ENCODE peak calls at places on chromosomes 11 and 22, in four cellular contexts. I, P, M and T are unnamed samples.

GRCh38 chr22:44369241-44369652 is 56.5 kb upstream of the SHISAL1 start:
- DNase-seq in M (no peak), P (peak; percentile 16), I (no peak), T (no peak)

GRCh38 chr11:62116458-62116857 is 7.4 kb upstream of the INCENP start:
- DNase-seq in I (no peak), P (peak; percentile 13), M (no peak), T (no peak)

GRCh38 chr11:113603277-113604059 is 102.6 kb downstream of the TMPRSS5 start:
- DNase-seq in M (no peak), P (no peak), I (no peak), T (no peak)

GRCh38 chr11:71446942-71447688 is 1.1 kb downstream of the DHCR7 start:
- DNase-seq in M (no peak), P (no peak), I (peak; percentile 73), T (no peak)

GRCh38 chr11:130473795-130474377 is 25.4 kb downstream of the ADAMTS15 start:
- DNase-seq in P (no peak), I (no peak), M (no peak), T (no peak)

GRCh38 chr11:108793611-108794010 is 128.7 kb downstream of the DDX10 start:
- DNase-seq in I (no peak), M (no peak), P (no peak), T (no peak)

GRCh38 chr11:13375798-13376197 is 87.2 kb downstream of the BTBD10 start:
- DNase-seq in P (no peak), I (no peak), M (no peak), T (no peak)

GRCh38 chr11:78809931-78810481 is 235.3 kb upstream of the NARS2 start:
- DNase-seq in P (no peak), M (no peak), I (no peak), T (no peak)

GRCh38 chr22:21624120-21624879 is 5.5 kb downstream of the YDJC start:
- DNase-seq in P (peak; percentile 91), M (no peak), I (no peak), T (peak; percentile 62)

GRCh38 chr22:24937114-24937513 is 9.4 kb downstream of the LHFPL7 start:
- DNase-seq in M (no peak), I (peak; percentile 24), P (no peak), T (peak; percentile 57)

GRCh38 chr11:70156291-70157037 is 46.6 kb upstream of the FADD start:
- DNase-seq in M (no peak), P (no peak), I (no peak), T (no peak)
- TF ChIP-seq FOXK2 in M (no peak), P (no peak), I (no peak), T (no peak)

GRCh38 chr11:67315325-67315909 is 12.1 kb downstream of the SSH3 start:
- DNase-seq in M (no peak), P (peak; percentile 0), I (no peak), T (peak; percentile 2)
- TF ChIP-seq FOXK2 in M (no peak), P (no peak), I (no peak), T (no peak)

GRCh38 chr11:33912405-33913361 is 20.8 kb upstream of the LMO2 start:
- DNase-seq in I (no peak), M (peak; percentile 82), P (peak; percentile 72), T (no peak)
- TF ChIP-seq FOXK2 in I (no peak), M (peak; percentile 18), P (no peak), T (no peak)

GRCh38 chr11:16322190-16322589 is 34.2 kb downstream of the SOX6 start:
- DNase-seq in P (no peak), I (no peak), M (no peak), T (no peak)

GRCh38 chr11:16321148-16321547 is 35.2 kb downstream of the SOX6 start:
- DNase-seq in M (no peak), P (no peak), I (no peak), T (no peak)

GRCh38 chr11:16326679-16327297 is 29.6 kb downstream of the SOX6 start:
- DNase-seq in M (no peak), I (no peak), P (no peak), T (no peak)
- TF ChIP-seq FOXK2 in M (no peak), I (no peak), P (no peak), T (no peak)

DNA sequence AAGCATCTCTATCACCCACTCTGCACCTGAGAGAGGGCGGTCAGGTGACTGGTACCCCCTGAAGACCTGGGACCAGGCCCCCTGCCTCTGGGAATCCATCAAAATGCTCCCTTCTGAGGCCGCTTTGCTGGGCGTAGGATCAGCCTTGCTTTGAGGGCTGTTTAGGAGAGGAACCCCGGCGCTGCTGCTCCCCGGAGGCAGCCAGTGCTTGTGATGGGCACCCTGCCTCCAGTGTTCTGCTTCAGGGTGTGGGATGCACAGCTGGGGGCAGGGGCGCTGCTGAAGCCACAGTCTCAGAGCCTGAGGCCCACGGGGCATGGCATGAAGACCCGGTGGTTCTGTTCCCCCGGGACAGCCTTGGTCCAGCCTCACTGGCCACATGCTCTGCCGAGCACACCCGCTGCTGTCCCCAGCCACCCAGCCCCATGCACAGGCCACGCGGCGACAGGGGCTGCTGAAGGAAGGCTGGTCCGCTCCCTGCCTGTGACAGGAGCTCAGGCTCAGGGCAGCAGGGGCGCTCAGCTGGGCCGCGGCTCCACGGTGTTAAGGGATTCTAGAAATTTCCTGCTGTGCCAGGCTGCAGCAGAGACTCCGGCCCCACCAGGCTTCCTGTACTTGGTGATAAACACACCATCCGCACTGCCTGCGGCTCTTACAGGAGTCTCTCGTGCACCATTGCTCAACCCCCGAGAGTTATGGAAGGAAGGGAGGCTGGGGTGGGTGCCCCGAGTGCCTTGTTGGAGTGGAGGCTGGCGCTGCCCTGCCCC is 91.0 kb downstream of the KCNQ1 start:
- DNase-seq in I (no peak), P (no peak), M (no peak), T (no peak)
- TF ChIP-seq FOXK2 in I (no peak), P (no peak), M (no peak), T (no peak)

GRCh38 chr11:6653055-6653454 is 2.6 kb downstream of the DCHS1 start:
- DNase-seq in P (no peak), M (no peak), I (no peak), T (no peak)
- TF ChIP-seq FOXK2 in P (no peak), M (no peak), I (no peak), T (no peak)

DNA sequence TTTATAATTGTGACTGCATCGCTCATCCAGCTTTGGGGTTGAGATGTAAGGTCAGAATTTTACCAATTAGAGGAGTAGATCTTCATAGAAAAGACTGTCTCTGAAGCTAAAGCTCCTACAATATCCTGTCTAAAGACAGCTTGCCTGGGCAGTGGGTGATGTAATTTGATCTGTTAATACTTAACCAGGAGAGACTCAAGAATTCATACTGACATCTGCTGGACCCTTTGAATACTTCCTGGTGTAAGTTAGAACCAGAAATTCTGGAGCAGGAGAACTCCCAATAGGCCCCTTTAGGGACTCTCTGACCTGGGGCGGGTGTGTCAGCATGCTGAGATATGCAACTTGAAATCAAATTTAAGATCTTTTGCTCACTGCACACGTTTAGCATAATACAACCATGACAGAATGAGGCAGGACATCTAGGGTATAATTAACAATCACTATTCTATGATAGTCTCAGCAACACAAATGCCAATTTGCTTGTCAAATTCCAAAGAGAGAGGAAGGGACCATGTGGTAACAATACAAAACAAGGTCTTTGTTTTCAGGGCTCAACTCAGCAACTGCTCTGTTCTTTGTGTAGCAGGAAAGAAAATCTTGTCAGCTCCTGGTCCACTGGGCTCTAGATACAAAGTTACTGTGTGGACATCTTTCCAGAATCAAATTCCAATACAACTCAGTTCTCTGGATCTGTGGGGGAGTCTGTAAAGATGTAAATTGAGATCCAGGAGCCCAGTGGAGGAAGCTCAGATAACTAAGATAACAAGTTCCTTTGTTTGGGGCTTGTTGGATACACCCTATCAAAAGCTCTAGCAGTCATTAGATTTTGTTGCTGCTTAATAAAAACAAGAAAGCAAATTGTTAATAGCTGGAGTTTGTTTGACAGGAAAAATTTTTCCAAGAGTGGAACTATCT is 144.0 kb downstream of the INSC start:
- DNase-seq in P (no peak), M (no peak), I (peak; percentile 62), T (peak; percentile 65)
- TF ChIP-seq FOXK2 in P (no peak), M (no peak), I (no peak), T (no peak)

DNA sequence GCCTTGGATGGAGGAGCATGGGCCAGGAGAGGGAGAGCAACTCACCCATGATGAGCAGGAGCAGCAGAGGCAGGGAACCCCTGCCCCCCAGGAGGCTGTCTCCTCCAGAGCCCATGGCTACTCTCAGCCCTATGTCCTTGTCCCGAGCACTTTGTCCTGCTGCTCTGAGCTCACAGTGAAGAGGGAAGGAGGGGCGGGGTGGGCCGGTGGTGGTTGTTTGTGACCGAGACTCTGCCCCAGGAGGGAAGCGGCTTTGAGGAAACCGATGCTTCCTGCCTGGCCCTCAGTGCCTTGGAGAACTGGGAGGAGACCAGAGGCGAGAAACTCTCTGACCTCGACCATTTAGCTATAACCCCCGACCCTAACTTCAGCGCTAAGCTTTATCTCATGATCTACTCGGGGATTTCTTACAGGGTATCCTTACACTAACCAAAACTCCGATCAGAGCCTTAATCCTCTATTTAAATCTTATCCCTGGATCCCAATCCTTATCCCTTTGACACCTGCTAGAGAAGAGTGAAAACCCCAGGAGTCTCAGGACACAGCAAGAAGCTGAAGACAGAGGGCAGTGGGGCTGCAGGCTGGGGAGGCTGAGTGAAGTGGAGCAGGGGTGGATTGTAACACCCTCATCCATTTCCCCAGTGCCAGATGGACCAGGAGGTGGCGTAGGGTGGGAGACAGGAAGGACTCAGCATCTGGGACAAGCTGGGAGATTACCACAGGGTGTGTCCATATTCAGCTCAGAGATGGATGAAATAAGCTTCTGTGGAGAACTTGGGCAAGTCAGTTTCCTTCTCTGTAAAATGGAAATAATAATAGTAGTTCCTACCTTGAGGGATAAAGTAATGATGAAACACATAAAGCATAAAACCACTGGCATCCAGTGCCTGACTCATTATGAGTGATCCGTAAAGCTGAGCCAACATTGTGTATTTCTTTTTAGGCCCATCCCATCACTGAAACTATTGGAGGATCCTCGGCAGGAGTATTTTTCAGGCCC is at the start of gene ROBO4:
- DNase-seq in M (no peak), I (peak; percentile 22), P (no peak), T (no peak)
- TF ChIP-seq FOXK2 in M (no peak), I (no peak), P (no peak), T (no peak)

DNA sequence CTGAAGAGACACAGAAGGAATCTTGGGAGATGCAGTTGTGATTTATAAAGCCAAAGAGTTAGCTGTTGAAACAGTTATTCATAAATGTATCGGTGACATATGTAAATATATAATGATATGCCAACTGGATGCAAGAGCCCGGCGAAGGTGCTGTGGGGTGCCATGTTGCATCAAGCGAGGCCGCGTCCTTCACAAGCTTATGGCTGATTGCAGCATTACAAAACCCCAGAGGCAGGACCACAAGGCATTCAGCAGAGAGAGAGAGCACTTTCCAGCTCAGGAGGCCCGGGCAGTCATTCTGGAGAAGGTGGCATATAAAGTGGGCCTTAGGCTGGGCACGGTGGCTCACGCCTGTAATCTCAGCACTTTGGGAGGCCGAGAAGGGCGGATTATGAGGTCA is 65.6 kb downstream of the LARGE1 start:
- DNase-seq in P (no peak), I (no peak), M (no peak), T (no peak)
- TF ChIP-seq FOXK2 in P (no peak), I (no peak), M (no peak), T (no peak)

DNA sequence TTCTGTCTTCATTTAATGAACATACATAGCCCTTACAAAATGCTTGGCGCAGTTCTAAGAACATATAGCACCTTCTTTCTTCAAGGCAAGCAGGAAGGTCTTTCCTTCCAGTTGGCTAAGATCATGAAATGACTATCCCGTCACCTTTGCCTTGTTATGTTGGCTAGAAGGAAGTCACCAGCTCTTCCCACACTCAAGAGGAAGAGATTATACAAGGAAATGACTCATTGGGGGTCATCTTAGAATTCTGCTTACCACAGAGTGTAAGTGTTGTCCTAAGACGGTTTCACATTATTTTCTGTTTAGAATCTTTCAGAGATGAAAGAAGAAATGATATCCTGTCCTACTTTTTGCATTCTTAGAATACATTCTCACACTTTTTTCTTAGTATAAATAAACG is 808.0 kb upstream of the LUZP2 start:
- DNase-seq in M (no peak), I (no peak), P (no peak), T (no peak)
- TF ChIP-seq FOXK2 in M (no peak), I (no peak), P (no peak), T (no peak)